ENCODE peak calls at places on chromosome 1, in six cellular contexts. Z is Panc1, U is ovary, N is NB4, K is HFF-Myc, P is BE2C. O is an unnamed sample.

GRCh38 chr1:184626076-184627011 is 128.3 kb downstream of the EDEM3 start:
- DNase-seq in Z (no peak), U (peak), N (no peak), K (no peak), P (no peak), O (no peak)

GRCh38 chr1:110118636-110119396 is 6.6 kb downstream of the UBL4B start:
- DNase-seq in Z (no peak), U (no peak), N (no peak), K (no peak), P (no peak), O (no peak)

GRCh38 chr1:107593436-107594209 is 371.4 kb downstream of the VAV3 start:
- DNase-seq in Z (no peak), U (no peak), N (peak), K (no peak), P (no peak), O (no peak)

GRCh38 chr1:51564124-51564523 is 45.1 kb upstream of the EPS15 start:
- DNase-seq in Z (no peak), U (no peak), N (peak), K (no peak), P (no peak), O (peak)

GRCh38 chr1:9068971-9069323 is 488 bp downstream of the SLC2A5 start:
- DNase-seq in Z (no peak), U (no peak), N (peak), K (no peak), P (no peak), O (no peak)

GRCh38 chr1:22816803-22817202 is 106.2 kb downstream of the EPHB2 start:
- DNase-seq in Z (no peak), U (no peak), N (no peak), K (no peak), P (no peak), O (no peak)

GRCh38 chr1:56430141-56430839 is 149.1 kb downstream of the PLPP3 start:
- DNase-seq in Z (no peak), U (no peak), N (no peak), K (no peak), P (no peak), O (no peak)

GRCh38 chr1:240914506-240914905 is 302.6 kb upstream of the GREM2 start:
- DNase-seq in Z (no peak), U (no peak), N (no peak), K (no peak), P (no peak), O (no peak)

GRCh38 chr1:171188388-171189266 is 3.5 kb downstream of the FMO2 start:
- DNase-seq in Z (peak), U (peak), N (peak), K (peak), P (peak), O (no peak)

GRCh38 chr1:219917851-219918466 is 10.4 kb downstream of the SLC30A10 start:
- DNase-seq in Z (peak), U (no peak), N (peak), K (peak), P (no peak), O (peak)

GRCh38 chr1:202589190-202589680 is 121.0 kb downstream of the SYT2 start:
- DNase-seq in Z (peak), U (peak), N (no peak), K (peak), P (peak), O (peak)

GRCh38 chr1:28790384-28791035 is 21.5 kb upstream of the OPRD1 start:
- DNase-seq in Z (no peak), U (no peak), N (peak), K (no peak), P (no peak), O (no peak)

GRCh38 chr1:175462618-175463017 is 270.0 kb upstream of the KIAA0040 start:
- DNase-seq in Z (no peak), U (no peak), N (no peak), K (no peak), P (no peak), O (no peak)

GRCh38 chr1:116986531-116987255 is 14.9 kb upstream of the CD101 start:
- DNase-seq in Z (no peak), U (no peak), N (peak), K (no peak), P (no peak), O (no peak)

GRCh38 chr1:228415853-228416216 is 826 bp downstream of the TRIM17 start:
- DNase-seq in Z (no peak), U (no peak), N (no peak), K (no peak), P (no peak), O (no peak)

GRCh38 chr1:54137532-54138061 is 15.2 kb downstream of the CDCP2 start:
- DNase-seq in Z (no peak), U (peak), N (no peak), K (no peak), P (no peak), O (no peak)

GRCh38 chr1:94543893-94544635 is 2.5 kb upstream of the F3 start:
- DNase-seq in Z (no peak), U (no peak), N (peak), K (no peak), P (no peak), O (no peak)

GRCh38 chr1:54124472-54124871 is 28.3 kb downstream of the CDCP2 start:
- DNase-seq in Z (no peak), U (no peak), N (no peak), K (no peak), P (no peak), O (no peak)

GRCh38 chr1:47478090-47478489 is 40.2 kb downstream of the FOXD2 start:
- DNase-seq in Z (no peak), U (no peak), N (no peak), K (no peak), P (no peak), O (no peak)

GRCh38 chr1:80251591-80251990 is 1245.1 kb upstream of the ADGRL4 start:
- DNase-seq in Z (no peak), U (no peak), N (no peak), K (no peak), P (no peak), O (no peak)

GRCh38 chr1:225694151-225694603 is 41.3 kb upstream of the ENAH start:
- DNase-seq in Z (no peak), U (no peak), N (no peak), K (no peak), P (peak), O (no peak)

GRCh38 chr1:231053493-231054162 is 13.6 kb upstream of the FAM89A start:
- DNase-seq in Z (no peak), U (peak), N (no peak), K (peak), P (no peak), O (peak)

GRCh38 chr1:220786337-220787068 is at the start of gene MTARC1:
- DNase-seq in Z (no peak), U (peak), N (peak), K (peak), P (peak), O (no peak)

GRCh38 chr1:174990382-174990999 is 9.3 kb upstream of the CACYBP start:
- DNase-seq in Z (peak), U (peak), N (peak), K (peak), P (no peak), O (no peak)

GRCh38 chr1:189175889-189176288 is 1301.8 kb downstream of the BRINP3 start:
- DNase-seq in Z (no peak), U (no peak), N (no peak), K (no peak), P (no peak), O (no peak)

GRCh38 chr1:171343727-171344472 is 29.9 kb downstream of the FMO4 start:
- DNase-seq in Z (no peak), U (no peak), N (no peak), K (no peak), P (no peak), O (no peak)

GRCh38 chr1:201254625-201255469 is 28.5 kb upstream of the PKP1 start:
- DNase-seq in Z (no peak), U (no peak), N (peak), K (no peak), P (peak), O (no peak)

GRCh38 chr1:169287280-169287679 is 80.3 kb downstream of the NME7 start:
- DNase-seq in Z (no peak), U (no peak), N (no peak), K (no peak), P (no peak), O (no peak)

GRCh38 chr1:20697560-20697959 is 20.2 kb downstream of the KIF17 start:
- DNase-seq in Z (no peak), U (no peak), N (no peak), K (no peak), P (no peak), O (no peak)
- TF ChIP-seq CTCF in Z (no peak), U (no peak), N (no peak), K (no peak), P (no peak), O (no peak)

DNA sequence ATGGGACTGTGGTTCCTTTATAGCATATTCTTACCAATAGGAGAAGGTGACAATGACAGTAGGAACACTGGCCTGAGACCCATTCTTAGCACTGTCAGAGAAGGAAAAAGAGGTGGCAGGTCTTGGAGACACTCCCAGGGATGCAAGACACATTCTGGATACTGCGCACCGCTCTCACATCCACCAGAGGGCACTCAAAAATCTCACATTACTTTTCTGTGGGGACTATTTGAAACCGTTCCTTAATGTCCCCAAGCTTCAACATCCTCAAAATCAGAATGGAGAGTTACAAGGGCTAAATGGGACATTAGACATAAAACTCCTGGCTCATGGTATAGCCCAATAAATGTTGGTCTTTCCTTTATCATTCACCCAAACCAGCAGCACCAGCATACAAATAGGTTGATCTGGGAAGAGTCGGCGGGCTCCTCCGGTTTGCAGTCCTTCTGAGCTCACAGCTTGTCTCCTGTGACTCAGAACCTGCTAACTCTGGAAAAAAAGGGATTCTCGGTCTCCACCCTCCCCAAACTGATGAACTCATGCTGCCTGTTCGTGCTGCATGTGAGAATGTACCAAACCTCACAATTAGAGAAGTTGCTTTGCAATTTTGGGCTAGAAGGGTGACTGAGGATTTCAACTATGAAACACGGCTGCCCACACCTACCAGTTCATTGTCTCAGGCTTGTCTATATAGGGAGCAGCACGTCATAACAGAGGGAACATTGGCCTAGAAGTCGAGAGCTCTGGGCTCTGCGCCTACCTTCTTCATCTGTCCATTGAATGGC is 40.2 kb downstream of the IL12RB2 start:
- DNase-seq in Z (peak), U (peak), N (peak), K (no peak), P (peak), O (no peak)
- H3K4me3 ChIP-seq in Z (no peak), U (no peak), N (no peak), K (no peak), P (no peak), O (no peak)

GRCh38 chr1:156961709-156962108 is 41.3 kb downstream of the LRRC71 start:
- DNase-seq in Z (no peak), U (no peak), N (peak), K (no peak), P (peak), O (no peak)
- TF ChIP-seq CTCF in Z (peak), U (no peak), N (peak), K (peak), P (peak), O (peak)

GRCh38 chr1:119943216-119943615 is 46.9 kb upstream of the ADAM30 start:
- DNase-seq in Z (no peak), U (no peak), N (no peak), K (no peak), P (no peak), O (no peak)

GRCh38 chr1:119948342-119949214 is 52.3 kb upstream of the ADAM30 start:
- DNase-seq in Z (peak), U (peak), N (peak), K (peak), P (peak), O (peak)

GRCh38 chr1:119947468-119947867 is 51.2 kb upstream of the ADAM30 start:
- DNase-seq in Z (peak), U (no peak), N (no peak), K (peak), P (no peak), O (no peak)

GRCh38 chr1:119952496-119952895 is 56.2 kb upstream of the ADAM30 start:
- DNase-seq in Z (no peak), U (no peak), N (no peak), K (no peak), P (no peak), O (no peak)

GRCh38 chr1:119946724-119947123 is 50.4 kb upstream of the ADAM30 start:
- DNase-seq in Z (no peak), U (no peak), N (no peak), K (no peak), P (no peak), O (no peak)
- H3K4me3 ChIP-seq in Z (no peak), U (no peak), N (no peak), K (no peak), P (no peak), O (no peak)

GRCh38 chr1:12454406-12455391 is 163.3 kb downstream of the DHRS3 start:
- DNase-seq in Z (no peak), U (no peak), N (no peak), K (no peak), P (no peak), O (peak)
- TF ChIP-seq CTCF in Z (no peak), U (no peak), N (no peak), K (no peak), P (no peak), O (peak)

DNA sequence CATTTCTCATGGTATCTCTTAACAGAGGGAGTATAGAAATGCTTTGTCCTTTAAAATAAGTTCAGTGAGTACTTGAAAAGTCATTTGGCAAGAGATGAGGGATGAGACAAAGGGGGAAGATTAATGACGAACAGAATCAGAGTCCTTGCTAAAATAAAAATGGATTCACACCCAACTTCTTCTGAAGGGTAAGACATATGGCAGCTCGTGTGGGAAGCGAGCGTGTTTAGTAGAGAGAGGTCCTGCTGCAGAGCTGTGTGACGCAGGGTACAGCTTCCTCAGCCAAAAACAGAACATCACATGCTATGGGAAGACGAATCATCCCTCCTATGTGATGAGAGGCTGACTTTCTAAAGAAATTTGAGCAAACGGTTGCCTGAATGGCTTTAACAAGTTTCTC is 158.5 kb upstream of the LMO4 start:
- DNase-seq in Z (no peak), U (no peak), N (no peak), K (no peak), P (no peak), O (no peak)
- H3K4me3 ChIP-seq in Z (no peak), U (no peak), N (no peak), K (no peak), P (no peak), O (no peak)

DNA sequence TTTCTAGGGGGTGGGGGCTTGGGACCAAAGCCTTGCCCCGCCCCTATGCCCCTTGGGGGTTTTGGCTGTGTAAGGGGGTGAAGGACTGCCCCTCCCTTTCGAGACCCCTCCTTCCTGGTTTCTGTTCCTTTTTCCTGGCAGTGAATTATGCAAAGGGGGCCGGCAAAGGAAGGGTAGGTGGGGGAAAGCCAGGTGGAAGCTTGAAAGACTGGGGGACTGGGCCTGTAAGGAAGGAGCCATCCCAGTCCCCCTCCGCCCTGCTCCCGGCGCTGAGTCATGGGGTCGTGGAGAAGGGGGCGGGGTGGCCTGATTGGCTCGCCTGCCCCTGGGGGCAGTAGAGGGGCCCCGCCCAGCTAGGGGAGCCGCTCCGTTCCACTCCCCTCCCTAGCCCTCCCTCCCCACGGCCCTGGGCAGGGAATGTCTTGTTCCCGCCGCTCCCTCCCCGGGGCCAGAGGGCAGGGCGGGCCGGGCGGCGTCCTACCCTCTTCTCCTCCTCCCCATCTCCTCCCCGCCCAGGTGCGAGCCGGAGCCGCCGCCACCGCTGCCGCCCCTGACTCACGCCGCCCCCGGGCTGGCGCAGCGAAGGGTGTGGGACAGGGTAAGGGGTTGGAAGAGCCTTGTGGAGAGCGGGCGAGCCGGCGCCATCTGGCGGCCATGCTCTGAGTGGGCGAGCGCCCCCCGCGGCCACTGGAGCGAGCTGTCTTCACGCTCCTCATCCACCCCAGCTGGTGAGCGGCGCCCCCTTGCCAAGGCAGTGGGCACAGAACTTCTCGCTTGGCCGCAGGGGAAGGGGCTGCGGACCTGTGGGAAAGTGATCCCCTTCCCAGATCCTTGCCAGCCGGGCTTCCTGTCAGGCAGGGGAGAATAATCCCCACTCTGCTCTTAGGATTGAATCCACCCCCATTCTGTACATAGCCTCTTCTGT is 14.7 kb downstream of the ZBTB7B start:
- DNase-seq in Z (no peak), U (peak), N (peak), K (peak), P (peak), O (peak)
- TF ChIP-seq CTCF in Z (peak), U (peak), N (peak), K (peak), P (peak), O (peak)

GRCh38 chr1:118985611-118986290 is 2.4 kb downstream of the TBX15 start:
- DNase-seq in Z (no peak), U (no peak), N (no peak), K (no peak), P (no peak), O (no peak)

GRCh38 chr1:118983558-118984021 is 4.6 kb downstream of the TBX15 start:
- DNase-seq in Z (no peak), U (no peak), N (no peak), K (no peak), P (no peak), O (no peak)

GRCh38 chr1:118984086-118984989 is 3.8 kb downstream of the TBX15 start:
- DNase-seq in Z (no peak), U (no peak), N (no peak), K (no peak), P (no peak), O (no peak)

GRCh38 chr1:118986291-118986838 is 1.8 kb downstream of the TBX15 start:
- DNase-seq in Z (no peak), U (no peak), N (no peak), K (no peak), P (no peak), O (no peak)

DNA sequence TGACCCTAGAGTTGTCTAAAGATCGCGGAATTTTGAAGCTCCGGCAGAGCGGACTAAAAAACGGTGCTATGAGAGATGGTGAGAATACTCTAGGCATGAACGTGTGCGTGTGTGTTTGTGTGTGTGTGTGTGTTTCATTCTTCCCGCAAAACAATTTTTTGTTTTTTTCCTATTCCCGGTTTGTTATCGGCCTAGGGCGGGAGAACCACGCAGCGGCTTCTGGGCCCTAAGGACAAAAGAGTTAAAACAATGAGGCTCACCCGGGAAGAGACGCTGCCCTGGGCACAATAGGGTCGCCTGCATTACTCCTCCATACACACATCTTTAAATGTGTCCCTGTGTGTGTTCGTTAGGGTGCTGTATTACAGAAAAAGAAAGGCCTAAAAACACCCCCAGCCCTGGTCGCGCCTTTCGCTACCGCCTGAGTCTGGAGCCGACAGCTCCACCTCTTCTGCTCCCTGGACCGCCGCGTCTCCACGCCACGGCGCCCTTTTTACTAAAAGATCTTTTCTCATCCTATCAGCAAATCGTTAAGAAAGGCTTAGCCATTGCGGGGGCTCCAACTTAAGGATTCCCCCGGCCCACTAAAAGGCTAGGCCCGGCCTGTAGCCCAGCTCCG is 3.0 kb downstream of the TBX15 start:
- DNase-seq in Z (no peak), U (no peak), N (no peak), K (no peak), P (no peak), O (no peak)
- H3K4me3 ChIP-seq in Z (peak), U (no peak), N (no peak), K (no peak), P (no peak), O (no peak)

GRCh38 chr1:42759114-42759513 is 7.7 kb downstream of the P3H1 start:
- DNase-seq in Z (no peak), U (no peak), N (no peak), K (no peak), P (no peak), O (no peak)
- TF ChIP-seq CTCF in Z (peak), U (no peak), N (no peak), K (no peak), P (no peak), O (peak)

DNA sequence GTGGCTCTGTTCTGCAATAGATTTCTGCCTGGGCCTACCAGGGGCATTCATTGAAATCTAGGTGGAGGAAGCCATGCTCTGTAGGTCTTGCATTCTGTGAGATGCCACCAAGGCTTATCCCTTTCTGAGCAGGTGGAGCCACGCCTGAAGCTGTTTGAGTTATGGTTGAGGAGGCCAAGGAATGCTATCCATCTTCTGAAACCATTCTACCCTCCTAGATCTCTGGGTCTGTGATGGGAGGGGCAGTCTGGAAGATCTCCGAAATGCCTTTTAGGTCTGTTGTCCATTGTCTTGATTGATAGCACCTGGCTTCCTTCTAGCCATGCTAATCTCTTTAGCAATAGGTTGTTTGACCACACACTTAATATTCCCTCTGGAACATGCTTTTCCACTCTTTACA is 45.1 kb downstream of the AK4 start:
- DNase-seq in Z (no peak), U (no peak), N (no peak), K (no peak), P (no peak), O (no peak)
- H3K4me3 ChIP-seq in Z (no peak), U (no peak), N (no peak), K (no peak), P (no peak), O (no peak)